ENCODE peak calls at places on chromosomes 12 and 14, in four cellular contexts. One of them, this sample, is unnamed. For H3K4me1, the result is how much of the 10 kb centered on the place peaks cover.

GRCh38 chr12:50747817-50748216 is 16.1 kb upstream of the ATF1 start:
- DNase-seq in spleen: no peak
- DNase-seq in CD8-positive, alpha-beta T cell: no peak
- DNase-seq in breast epithelium: no peak
- DNase-seq in this sample: no peak

GRCh38 chr14:99425272-99425681 is 55.4 kb downstream of the SETD3 start:
- DNase-seq in CD8-positive, alpha-beta T cell: no peak
- DNase-seq in spleen: no peak
- DNase-seq in breast epithelium: no peak
- DNase-seq in this sample: no peak

GRCh38 chr12:55428844-55429243 is 2.8 kb downstream of the OR6C76 start:
- DNase-seq in CD8-positive, alpha-beta T cell: no peak
- DNase-seq in breast epithelium: no peak
- DNase-seq in spleen: no peak
- DNase-seq in this sample: no peak

GRCh38 chr12:40099423-40099853 is 6.4 kb downstream of the SLC2A13 start:
- DNase-seq in CD8-positive, alpha-beta T cell: no peak
- DNase-seq in breast epithelium: no peak
- DNase-seq in spleen: no peak
- DNase-seq in this sample: no peak

GRCh38 chr12:116495260-116495659 is 63.9 kb upstream of the MAP1LC3B2 start:
- DNase-seq in breast epithelium: peak
- DNase-seq in CD8-positive, alpha-beta T cell: no peak
- DNase-seq in spleen: no peak
- DNase-seq in this sample: no peak

GRCh38 chr14:31090872-31091764 is 64.9 kb upstream of the STRN3 start:
- DNase-seq in breast epithelium: no peak
- DNase-seq in spleen: no peak
- DNase-seq in CD8-positive, alpha-beta T cell: no peak
- DNase-seq in this sample: no peak

GRCh38 chr14:72901361-72901760 is 7.5 kb upstream of the DPF3 start:
- DNase-seq in spleen: no peak
- DNase-seq in CD8-positive, alpha-beta T cell: no peak
- DNase-seq in breast epithelium: no peak
- DNase-seq in this sample: no peak

GRCh38 chr12:82866227-82866803 is 179.6 kb downstream of the TMTC2 start:
- DNase-seq in spleen: no peak
- DNase-seq in breast epithelium: no peak
- DNase-seq in CD8-positive, alpha-beta T cell: no peak
- DNase-seq in this sample: no peak

GRCh38 chr12:15883536-15883935 is 1.3 kb downstream of the STRAP start:
- DNase-seq in spleen: no peak
- DNase-seq in breast epithelium: no peak
- DNase-seq in CD8-positive, alpha-beta T cell: no peak
- DNase-seq in this sample: no peak

GRCh38 chr14:100568164-100568997 is 18.8 kb downstream of the BEGAIN start:
- DNase-seq in breast epithelium: no peak
- DNase-seq in CD8-positive, alpha-beta T cell: no peak
- DNase-seq in spleen: no peak
- DNase-seq in this sample: no peak

GRCh38 chr14:52031781-52032180 is 37.1 kb downstream of the NID2 start:
- DNase-seq in spleen: no peak
- DNase-seq in CD8-positive, alpha-beta T cell: no peak
- DNase-seq in breast epithelium: no peak
- DNase-seq in this sample: no peak

GRCh38 chr14:70955543-70956480 is 48.6 kb downstream of the PCNX1 start:
- DNase-seq in CD8-positive, alpha-beta T cell: peak
- DNase-seq in spleen: no peak
- DNase-seq in breast epithelium: no peak
- DNase-seq in this sample: no peak

GRCh38 chr14:31993521-31993941 is 83.6 kb upstream of the ARHGAP5 start:
- DNase-seq in CD8-positive, alpha-beta T cell: no peak
- DNase-seq in breast epithelium: no peak
- DNase-seq in spleen: no peak
- DNase-seq in this sample: no peak

GRCh38 chr14:44529026-44529425 is 21.9 kb upstream of the FSCB start:
- DNase-seq in breast epithelium: no peak
- DNase-seq in CD8-positive, alpha-beta T cell: no peak
- DNase-seq in spleen: no peak
- DNase-seq in this sample: no peak

GRCh38 chr14:37375566-37375965 is 177.8 kb downstream of the MIPOL1 start:
- DNase-seq in breast epithelium: no peak
- DNase-seq in spleen: no peak
- DNase-seq in CD8-positive, alpha-beta T cell: no peak
- DNase-seq in this sample: no peak

GRCh38 chr14:91418387-91419043 is 895 bp upstream of the CCDC88C start:
- DNase-seq in CD8-positive, alpha-beta T cell: peak
- DNase-seq in breast epithelium: peak
- DNase-seq in spleen: peak
- DNase-seq in this sample: no peak

GRCh38 chr12:81570234-81570633 is 188.9 kb downstream of the PPFIA2 start:
- DNase-seq in breast epithelium: no peak
- DNase-seq in CD8-positive, alpha-beta T cell: no peak
- DNase-seq in spleen: no peak
- DNase-seq in this sample: no peak

GRCh38 chr12:126663304-126664094 is 1598.3 kb downstream of the AACS start:
- DNase-seq in CD8-positive, alpha-beta T cell: no peak
- DNase-seq in spleen: no peak
- DNase-seq in breast epithelium: no peak
- DNase-seq in this sample: no peak

GRCh38 chr12:107126688-107127481 is 33.5 kb upstream of the CRY1 start:
- DNase-seq in breast epithelium: no peak
- DNase-seq in spleen: no peak
- DNase-seq in CD8-positive, alpha-beta T cell: no peak
- DNase-seq in this sample: no peak

GRCh38 chr12:95316798-95317197 is 99.2 kb downstream of the VEZT start:
- DNase-seq in breast epithelium: no peak
- DNase-seq in spleen: no peak
- DNase-seq in CD8-positive, alpha-beta T cell: no peak
- DNase-seq in this sample: no peak

GRCh38 chr12:64699504-64700115 is 59.6 kb downstream of the GNS start:
- DNase-seq in spleen: peak
- DNase-seq in breast epithelium: no peak
- DNase-seq in CD8-positive, alpha-beta T cell: no peak
- DNase-seq in this sample: no peak

GRCh38 chr14:49892301-49892635 is 614 bp upstream of the ARF6 start:
- DNase-seq in spleen: no peak
- DNase-seq in breast epithelium: peak
- DNase-seq in CD8-positive, alpha-beta T cell: peak
- DNase-seq in this sample: no peak

GRCh38 chr12:124856132-124856841 is 7.4 kb downstream of the SCARB1 start:
- DNase-seq in spleen: no peak
- DNase-seq in breast epithelium: no peak
- DNase-seq in CD8-positive, alpha-beta T cell: no peak
- DNase-seq in this sample: no peak

GRCh38 chr14:93741556-93742210 is 46.6 kb downstream of the PRIMA1 start:
- DNase-seq in CD8-positive, alpha-beta T cell: no peak
- DNase-seq in breast epithelium: no peak
- DNase-seq in spleen: no peak
- DNase-seq in this sample: no peak

GRCh38 chr14:96097752-96098151 is 58.6 kb downstream of the C14orf132 start:
- DNase-seq in CD8-positive, alpha-beta T cell: no peak
- DNase-seq in spleen: no peak
- DNase-seq in breast epithelium: no peak
- DNase-seq in this sample: no peak

GRCh38 chr12:111745201-111745600 is 21.5 kb upstream of the ALDH2 start:
- DNase-seq in spleen: no peak
- DNase-seq in CD8-positive, alpha-beta T cell: no peak
- DNase-seq in breast epithelium: no peak
- DNase-seq in this sample: no peak

GRCh38 chr12:3863756-3864155 is 9.4 kb downstream of the PARP11 start:
- DNase-seq in spleen: no peak
- DNase-seq in breast epithelium: no peak
- DNase-seq in CD8-positive, alpha-beta T cell: no peak
- DNase-seq in this sample: no peak

GRCh38 chr12:108640802-108641445 is 7.2 kb upstream of the SELPLG start:
- DNase-seq in breast epithelium: no peak
- DNase-seq in spleen: peak
- DNase-seq in CD8-positive, alpha-beta T cell: no peak
- DNase-seq in this sample: no peak
- H3K27ac ChIP-seq in breast epithelium: peak
- H3K27ac ChIP-seq in spleen: peak
- H3K27ac ChIP-seq in CD8-positive, alpha-beta T cell: no peak
- H3K27ac ChIP-seq in this sample: no peak

DNA sequence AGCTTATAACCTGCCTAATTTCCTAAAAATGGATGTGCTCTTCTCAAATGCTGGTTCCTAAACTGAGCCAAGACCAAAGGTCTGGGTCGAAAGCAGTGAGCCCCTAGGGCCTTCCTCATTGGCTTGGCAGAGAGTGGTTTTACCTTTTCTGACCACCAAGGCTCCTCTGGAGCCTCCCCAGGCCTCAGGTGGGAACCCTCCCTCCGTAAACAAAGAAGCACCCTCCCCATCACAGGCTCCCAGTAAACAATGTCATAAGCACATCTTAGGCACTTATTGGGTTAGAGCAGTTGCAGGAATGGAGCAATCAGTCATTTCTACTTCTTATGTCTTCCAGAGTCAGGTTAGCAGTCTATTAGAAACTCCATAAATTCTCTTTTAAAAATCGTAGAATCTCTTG is 6.0 kb downstream of the CHPT1 start:
- DNase-seq in CD8-positive, alpha-beta T cell: no peak
- DNase-seq in breast epithelium: no peak
- DNase-seq in spleen: no peak
- DNase-seq in this sample: no peak
- H3K4me1 ChIP-seq in CD8-positive, alpha-beta T cell: under half
- H3K4me1 ChIP-seq in breast epithelium: under half
- H3K4me1 ChIP-seq in spleen: under half
- H3K4me1 ChIP-seq in this sample: half or more

GRCh38 chr14:75280831-75281690 is 2.4 kb downstream of the FOS start:
- DNase-seq in spleen: peak
- DNase-seq in breast epithelium: no peak
- DNase-seq in CD8-positive, alpha-beta T cell: no peak
- DNase-seq in this sample: no peak

GRCh38 chr14:75278422-75279152 is at the start of gene FOS:
- DNase-seq in CD8-positive, alpha-beta T cell: peak
- DNase-seq in breast epithelium: peak
- DNase-seq in spleen: peak
- DNase-seq in this sample: peak

GRCh38 chr14:75280448-75280830 is 1.8 kb downstream of the FOS start:
- DNase-seq in spleen: peak
- DNase-seq in breast epithelium: no peak
- DNase-seq in CD8-positive, alpha-beta T cell: no peak
- DNase-seq in this sample: no peak

GRCh38 chr14:75279153-75279738 is 618 bp downstream of the FOS start:
- DNase-seq in spleen: peak
- DNase-seq in breast epithelium: no peak
- DNase-seq in CD8-positive, alpha-beta T cell: peak
- DNase-seq in this sample: no peak

DNA sequence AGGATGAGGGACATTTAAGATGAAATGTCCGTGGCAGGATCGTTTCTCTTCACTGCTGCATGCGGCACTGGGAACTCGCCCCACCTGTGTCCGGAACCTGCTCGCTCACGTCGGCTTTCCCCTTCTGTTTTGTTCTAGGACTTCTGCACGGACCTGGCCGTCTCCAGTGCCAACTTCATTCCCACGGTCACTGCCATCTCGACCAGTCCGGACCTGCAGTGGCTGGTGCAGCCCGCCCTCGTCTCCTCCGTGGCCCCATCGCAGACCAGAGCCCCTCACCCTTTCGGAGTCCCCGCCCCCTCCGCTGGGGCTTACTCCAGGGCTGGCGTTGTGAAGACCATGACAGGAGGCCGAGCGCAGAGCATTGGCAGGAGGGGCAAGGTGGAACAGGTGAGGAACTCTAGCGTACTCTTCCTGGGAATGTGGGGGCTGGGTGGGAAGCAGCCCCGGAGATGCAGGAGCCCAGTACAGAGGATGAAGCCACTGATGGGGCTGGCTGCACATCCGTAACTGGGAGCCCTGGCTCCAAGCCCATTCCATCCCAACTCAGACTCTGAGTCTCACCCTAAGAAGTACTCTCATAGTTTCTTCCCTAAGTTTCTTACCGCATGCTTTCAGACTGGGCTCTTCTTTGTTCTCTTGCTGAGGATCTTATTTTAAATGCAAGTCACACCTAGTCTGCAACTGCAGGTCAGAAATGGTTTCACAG is 1.3 kb downstream of the FOS start:
- DNase-seq in spleen: peak
- DNase-seq in CD8-positive, alpha-beta T cell: no peak
- DNase-seq in breast epithelium: no peak
- DNase-seq in this sample: no peak
- H3K27ac ChIP-seq in spleen: peak
- H3K27ac ChIP-seq in CD8-positive, alpha-beta T cell: peak
- H3K27ac ChIP-seq in breast epithelium: peak
- H3K27ac ChIP-seq in this sample: peak

DNA sequence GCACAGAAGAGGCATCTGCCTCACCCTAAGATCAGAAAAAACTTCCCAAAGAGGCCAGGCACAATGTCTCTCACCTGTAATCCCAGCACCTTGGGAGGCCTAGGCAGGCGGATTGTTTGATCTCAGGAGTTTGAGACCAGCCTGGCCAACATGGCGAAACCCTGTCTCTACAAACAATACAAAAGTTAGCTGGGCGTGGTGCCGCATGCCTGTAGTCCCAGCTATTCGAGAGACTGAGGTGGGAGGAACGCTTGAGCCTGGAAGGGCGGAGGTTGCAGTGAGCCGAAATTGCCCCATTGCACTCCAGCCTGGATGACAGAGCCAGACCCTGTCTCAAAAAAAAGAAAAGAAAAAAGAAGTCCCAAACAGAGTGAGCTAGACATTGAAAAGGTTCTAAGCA is 4.5 kb downstream of the ZBTB1 start:
- DNase-seq in spleen: no peak
- DNase-seq in breast epithelium: no peak
- DNase-seq in CD8-positive, alpha-beta T cell: no peak
- DNase-seq in this sample: no peak
- H3K4me1 ChIP-seq in spleen: half or more
- H3K4me1 ChIP-seq in breast epithelium: under half
- H3K4me1 ChIP-seq in CD8-positive, alpha-beta T cell: half or more
- H3K4me1 ChIP-seq in this sample: under half

GRCh38 chr12:26469801-26470200 is 274.4 kb downstream of the SSPN start:
- DNase-seq in breast epithelium: no peak
- DNase-seq in spleen: no peak
- DNase-seq in CD8-positive, alpha-beta T cell: no peak
- DNase-seq in this sample: no peak
- H3K27ac ChIP-seq in breast epithelium: no peak
- H3K27ac ChIP-seq in spleen: no peak
- H3K27ac ChIP-seq in CD8-positive, alpha-beta T cell: no peak
- H3K27ac ChIP-seq in this sample: no peak

GRCh38 chr12:625998-626397 is 37.2 kb downstream of the NINJ2 start:
- DNase-seq in spleen: no peak
- DNase-seq in CD8-positive, alpha-beta T cell: no peak
- DNase-seq in breast epithelium: no peak
- DNase-seq in this sample: no peak

GRCh38 chr12:627863-628805 is 35.1 kb downstream of the NINJ2 start:
- DNase-seq in breast epithelium: no peak
- DNase-seq in spleen: no peak
- DNase-seq in CD8-positive, alpha-beta T cell: no peak
- DNase-seq in this sample: no peak

GRCh38 chr12:630656-631632 is 32.3 kb downstream of the NINJ2 start:
- DNase-seq in spleen: peak
- DNase-seq in breast epithelium: no peak
- DNase-seq in CD8-positive, alpha-beta T cell: peak
- DNase-seq in this sample: peak

GRCh38 chr12:623865-624372 is 39.3 kb downstream of the NINJ2 start:
- DNase-seq in breast epithelium: no peak
- DNase-seq in spleen: no peak
- DNase-seq in CD8-positive, alpha-beta T cell: no peak
- DNase-seq in this sample: no peak

GRCh38 chr12:627285-627684 is 36.0 kb downstream of the NINJ2 start:
- DNase-seq in breast epithelium: no peak
- DNase-seq in spleen: no peak
- DNase-seq in CD8-positive, alpha-beta T cell: no peak
- DNase-seq in this sample: no peak
- H3K4me1 ChIP-seq in breast epithelium: under half
- H3K4me1 ChIP-seq in spleen: half or more
- H3K4me1 ChIP-seq in CD8-positive, alpha-beta T cell: under half
- H3K4me1 ChIP-seq in this sample: under half